ENCODE peak calls at places on chromosomes 6 and 20, in five cellular contexts. S is stimulated activated naive B cell treated with anti-CD40 and anti-IgM and Interleukin-4, amounts not matched to agents 10 μg/mL and 1 μg/mL and 100 μg/mL, for 72 hours; R is mesendoderm; Z is KG1; I is Panc1. V is an unnamed sample.

GRCh38 chr6:132133734-132134490 is 182.7 kb upstream of the CCN2 start:
- DNase-seq in S (no peak), R (no peak), Z (no peak), I (no peak), V (no peak)

GRCh38 chr20:17014217-17014616 is 212.6 kb upstream of the PCSK2 start:
- DNase-seq in S (no peak), R (no peak), Z (no peak), I (no peak), V (no peak)

GRCh38 chr20:60030471-60030870 is 72.2 kb downstream of the CDH26 start:
- DNase-seq in S (no peak), R (no peak), Z (no peak), I (no peak), V (no peak)

GRCh38 chr6:72425003-72425681 is 196.7 kb upstream of the KCNQ5 start:
- DNase-seq in S (no peak), R (no peak), Z (no peak), I (no peak), V (no peak)

GRCh38 chr6:159351707-159352106 is 182.5 kb downstream of the FNDC1 start:
- DNase-seq in S (no peak), R (no peak), Z (no peak), I (no peak), V (no peak)

GRCh38 chr6:135183532-135184440 is 2.7 kb downstream of the MYB start:
- DNase-seq in S (peak; percentile 73), R (peak; percentile 89), Z (peak; percentile 72), I (peak; percentile 62), V (no peak)

GRCh38 chr6:105759015-105759414 is 327.1 kb upstream of the PRDM1 start:
- DNase-seq in S (no peak), R (no peak), Z (no peak), I (no peak), V (no peak)

GRCh38 chr20:13723015-13723414 is 61.7 kb downstream of the ESF1 start:
- DNase-seq in S (no peak), R (no peak), Z (no peak), I (no peak), V (no peak)

GRCh38 chr20:31839782-31840487 is 5.5 kb downstream of the FOXS1 start:
- DNase-seq in S (no peak), R (no peak), Z (no peak), I (no peak), V (no peak)

GRCh38 chr6:55379895-55380294 is 52.6 kb downstream of the GFRAL start:
- DNase-seq in S (no peak), R (no peak), Z (no peak), I (no peak), V (no peak)

GRCh38 chr6:73263570-73263909 is 544 bp upstream of the KHDC1 start:
- DNase-seq in S (no peak), R (no peak), Z (no peak), I (no peak), V (no peak)

GRCh38 chr6:72620866-72621242 is 1.0 kb upstream of the KCNQ5 start:
- DNase-seq in S (peak; percentile 11), R (peak; percentile 6), Z (no peak), I (no peak), V (no peak)

GRCh38 chr6:32074996-32075532 is 34.1 kb downstream of the TNXB start:
- DNase-seq in S (no peak), R (no peak), Z (no peak), I (no peak), V (no peak)

GRCh38 chr6:69974193-69974592 is 107.8 kb downstream of the COL19A1 start:
- DNase-seq in S (no peak), R (no peak), Z (no peak), I (no peak), V (no peak)

GRCh38 chr20:24535956-24536730 is 66.7 kb downstream of the SYNDIG1 start:
- DNase-seq in S (no peak), R (no peak), Z (no peak), I (no peak), V (no peak)

GRCh38 chr6:33028220-33028849 is 18.9 kb upstream of the HLA-DOA start:
- DNase-seq in S (no peak), R (no peak), Z (no peak), I (no peak), V (no peak)

GRCh38 chr6:12890171-12890790 is 173.7 kb downstream of the PHACTR1 start:
- DNase-seq in S (no peak), R (peak; percentile 53), Z (no peak), I (no peak), V (no peak)

GRCh38 chr6:21740719-21741118 is 147.2 kb downstream of the SOX4 start:
- DNase-seq in S (no peak), R (no peak), Z (no peak), I (no peak), V (no peak)

GRCh38 chr6:150058986-150059385 is 9.9 kb downstream of the ULBP3 start:
- DNase-seq in S (no peak), R (no peak), Z (no peak), I (no peak), V (no peak)